ENCODE peak calls at places on chromosome 18, in eight cellular contexts. Y is A549, I is mesendoderm, Z is ovary, K is tibial artery, J is neuronal stem cell, A is fibroblast of the aortic adventitia, D is HepG2. C is an unnamed sample.

GRCh38 chr18:32712860-32713259 is 60.0 kb downstream of the KLHL14 start:
- DNase-seq in J (no peak), A (no peak), Y (no peak), Z (no peak), D (no peak), K (no peak), I (no peak), C (no peak)

GRCh38 chr18:30481871-30482270 is 560.7 kb downstream of the DSC3 start:
- DNase-seq in I (peak), J (no peak), D (no peak), K (no peak), Z (no peak), A (no peak), Y (no peak), C (no peak)

GRCh38 chr18:51865538-51865937 is 474.5 kb upstream of the DCC start:
- DNase-seq in D (no peak), K (no peak), I (no peak), A (no peak), J (no peak), Z (no peak), Y (no peak), C (no peak)

GRCh38 chr18:23283933-23284430 is 148.7 kb downstream of the CABLES1 start:
- DNase-seq in A (peak), J (no peak), I (peak), K (no peak), Z (no peak), Y (peak), D (peak), C (peak)

GRCh38 chr18:38539871-38540270 is 974.3 kb upstream of the CELF4 start:
- DNase-seq in Y (no peak), A (no peak), Z (no peak), K (no peak), I (no peak), J (no peak), D (no peak), C (no peak)

GRCh38 chr18:72768681-72769229 is 99.0 kb downstream of the NETO1 start:
- DNase-seq in I (peak), K (no peak), Y (no peak), Z (no peak), D (no peak), J (no peak), A (no peak), C (no peak)

GRCh38 chr18:24959100-24959499 is 392.9 kb downstream of the ZNF521 start:
- DNase-seq in J (no peak), K (no peak), Y (no peak), A (no peak), Z (no peak), D (no peak), I (peak), C (no peak)

GRCh38 chr18:46155652-46156051 is 51.5 kb downstream of the HAUS1 start:
- DNase-seq in J (no peak), K (no peak), Z (no peak), Y (no peak), D (no peak), I (peak), A (peak), C (peak)

GRCh38 chr18:76827205-76827885 is 5.0 kb downstream of the ZNF236 start:
- DNase-seq in J (no peak), K (no peak), I (no peak), D (no peak), Z (no peak), Y (no peak), A (no peak), C (no peak)

GRCh38 chr18:22977847-22978701 is 44.9 kb downstream of the RBBP8 start:
- DNase-seq in J (no peak), Z (no peak), I (no peak), K (no peak), A (peak), Y (peak), D (no peak), C (peak)

GRCh38 chr18:63980896-63981454 is 11.1 kb downstream of the SERPINB8 start:
- DNase-seq in Z (no peak), I (no peak), D (no peak), A (no peak), Y (no peak), J (no peak), K (no peak), C (no peak)

GRCh38 chr18:34802938-34803337 is 92.8 kb downstream of the DTNA start:
- DNase-seq in A (no peak), I (no peak), J (no peak), D (no peak), K (no peak), Y (no peak), Z (no peak), C (no peak)

GRCh38 chr18:68861365-68861764 is 63.5 kb downstream of the CCDC102B start:
- DNase-seq in K (no peak), J (no peak), Z (no peak), Y (no peak), I (peak), A (no peak), D (no peak), C (no peak)

GRCh38 chr18:31490838-31491237 is 7.1 kb upstream of the DSG2 start:
- DNase-seq in J (no peak), D (no peak), Y (no peak), Z (no peak), I (no peak), A (no peak), K (no peak), C (no peak)

GRCh38 chr18:46152808-46153617 is 48.8 kb downstream of the HAUS1 start:
- DNase-seq in D (no peak), I (peak), Z (no peak), A (no peak), Y (no peak), J (peak), K (no peak), C (no peak)

GRCh38 chr18:57666818-57667497 is 45.3 kb upstream of the NARS1 start:
- DNase-seq in J (no peak), K (no peak), I (no peak), Y (no peak), A (peak), Z (no peak), D (no peak), C (no peak)

GRCh38 chr18:57664600-57665165 is 43.0 kb upstream of the NARS1 start:
- DNase-seq in K (no peak), D (no peak), J (no peak), I (no peak), A (no peak), Y (no peak), Z (no peak), C (no peak)

GRCh38 chr18:57670046-57670445 is 48.4 kb upstream of the NARS1 start:
- DNase-seq in A (no peak), Z (no peak), I (no peak), Y (no peak), J (no peak), K (no peak), D (no peak), C (no peak)

DNA sequence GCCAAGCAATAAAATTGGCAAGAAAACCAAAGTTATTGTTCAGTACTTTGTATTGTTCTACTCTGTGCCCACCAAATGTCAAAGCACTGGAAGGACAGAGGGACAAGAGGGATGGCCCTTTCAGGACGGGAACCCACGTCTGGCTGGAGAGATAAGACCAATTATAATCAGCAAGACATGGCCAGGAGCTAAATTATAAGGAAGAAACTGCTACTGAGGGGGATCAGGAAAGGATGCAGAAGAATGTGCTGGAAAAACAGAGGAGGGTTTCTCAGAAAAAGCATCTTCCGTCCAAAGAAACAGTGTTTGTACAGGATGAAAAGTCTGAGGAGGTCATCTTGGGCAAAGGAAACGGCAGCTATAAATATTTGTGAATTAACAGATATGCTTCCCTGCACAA is 46.4 kb upstream of the NARS1 start:
- DNase-seq in I (no peak), Z (no peak), A (no peak), Y (no peak), J (no peak), D (no peak), K (no peak), C (no peak)
- H3K4me3 ChIP-seq in I (no peak), Z (no peak), A (no peak), Y (no peak), J (no peak), D (no peak), K (no peak), C (no peak)

DNA sequence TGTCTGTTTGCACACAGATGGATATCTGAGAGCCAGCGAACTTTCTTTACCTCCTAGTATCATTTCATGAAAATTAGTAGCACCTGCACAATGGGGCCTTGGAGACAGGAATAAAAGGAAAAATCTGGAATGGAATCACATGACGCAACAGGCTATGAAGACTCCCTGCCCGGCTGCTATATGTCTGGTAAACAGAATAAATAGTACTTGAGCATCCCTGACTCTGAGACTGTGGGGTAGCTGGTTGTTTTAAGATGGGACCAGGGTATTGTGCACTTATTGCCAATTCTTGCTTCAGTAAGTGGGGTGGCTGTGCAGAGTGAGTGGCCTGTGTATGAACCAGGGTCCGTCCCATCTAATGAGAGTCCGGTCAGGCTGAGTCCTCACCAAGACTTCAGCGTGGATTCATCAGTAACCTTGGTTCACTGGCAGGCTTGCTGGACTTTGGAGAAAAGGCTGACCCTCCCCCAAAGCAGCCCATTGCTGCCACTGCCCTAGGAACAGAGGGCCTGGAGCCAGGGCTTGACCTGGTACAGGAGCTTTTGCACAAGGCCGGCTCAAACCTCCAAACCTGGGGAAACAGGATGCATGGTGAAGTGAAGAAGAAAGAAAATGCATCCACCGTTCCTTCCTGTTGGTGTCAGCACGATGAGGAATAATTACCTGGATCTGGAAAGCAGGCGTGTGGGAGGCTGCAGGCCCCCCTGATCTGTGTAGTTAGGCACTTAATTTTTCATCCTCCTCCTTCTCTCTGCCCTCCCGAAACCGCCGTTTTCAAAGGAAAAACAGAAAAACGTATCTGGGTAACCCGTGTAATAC is 147.4 kb downstream of the TGIF1 start:
- DNase-seq in A (no peak), I (no peak), Z (no peak), D (no peak), K (no peak), Y (no peak), J (no peak), C (no peak)
- H3K4me3 ChIP-seq in A (no peak), I (no peak), Z (no peak), D (peak), K (no peak), Y (peak), J (no peak), C (no peak)

DNA sequence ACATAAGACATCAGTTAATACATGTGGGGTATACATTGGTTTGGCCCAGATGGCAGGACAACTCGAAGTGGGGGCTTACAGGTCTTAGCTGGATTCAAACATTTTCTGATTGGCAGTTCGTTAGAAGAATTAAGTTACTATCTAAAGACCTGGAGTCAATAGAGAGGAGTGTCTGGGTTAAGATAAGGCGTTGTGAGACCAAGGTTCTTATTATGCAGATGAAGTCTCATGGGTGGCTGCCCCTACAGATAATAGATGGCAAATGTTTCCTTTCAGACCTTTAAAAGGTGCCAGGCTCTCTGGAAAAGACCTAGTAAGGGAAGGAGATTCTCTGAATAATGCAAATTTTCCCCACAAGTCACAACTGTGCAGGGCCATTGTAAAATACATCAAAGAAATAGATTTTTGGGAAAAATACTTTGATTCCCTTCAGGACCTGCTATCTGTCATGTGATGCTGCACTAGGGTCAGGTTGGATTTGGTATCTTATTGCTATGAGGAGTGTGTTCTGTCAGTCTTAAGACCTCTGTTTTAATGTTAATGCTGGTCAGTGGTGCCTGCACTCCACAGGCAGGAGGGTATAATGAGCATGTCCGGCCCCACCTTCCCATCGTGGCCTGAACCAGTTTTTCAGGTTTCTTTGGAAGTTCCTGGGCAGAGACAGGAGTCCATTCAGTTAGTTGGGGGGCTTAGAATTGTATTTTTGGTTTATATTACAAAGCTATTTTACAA is 14.3 kb upstream of the MC5R start:
- DNase-seq in Y (no peak), A (no peak), K (no peak), Z (no peak), D (no peak), I (peak), J (no peak), C (no peak)
- H3K4me3 ChIP-seq in Y (no peak), A (no peak), K (no peak), Z (no peak), D (no peak), I (no peak), J (no peak), C (no peak)

GRCh38 chr18:50194623-50195532 is at the start of gene MYO5B:
- DNase-seq in K (no peak), Z (peak), J (peak), Y (peak), A (no peak), D (peak), I (peak), C (no peak)
- H3K4me3 ChIP-seq in K (peak), Z (peak), J (peak), Y (peak), A (no peak), D (peak), I (peak), C (peak)

DNA sequence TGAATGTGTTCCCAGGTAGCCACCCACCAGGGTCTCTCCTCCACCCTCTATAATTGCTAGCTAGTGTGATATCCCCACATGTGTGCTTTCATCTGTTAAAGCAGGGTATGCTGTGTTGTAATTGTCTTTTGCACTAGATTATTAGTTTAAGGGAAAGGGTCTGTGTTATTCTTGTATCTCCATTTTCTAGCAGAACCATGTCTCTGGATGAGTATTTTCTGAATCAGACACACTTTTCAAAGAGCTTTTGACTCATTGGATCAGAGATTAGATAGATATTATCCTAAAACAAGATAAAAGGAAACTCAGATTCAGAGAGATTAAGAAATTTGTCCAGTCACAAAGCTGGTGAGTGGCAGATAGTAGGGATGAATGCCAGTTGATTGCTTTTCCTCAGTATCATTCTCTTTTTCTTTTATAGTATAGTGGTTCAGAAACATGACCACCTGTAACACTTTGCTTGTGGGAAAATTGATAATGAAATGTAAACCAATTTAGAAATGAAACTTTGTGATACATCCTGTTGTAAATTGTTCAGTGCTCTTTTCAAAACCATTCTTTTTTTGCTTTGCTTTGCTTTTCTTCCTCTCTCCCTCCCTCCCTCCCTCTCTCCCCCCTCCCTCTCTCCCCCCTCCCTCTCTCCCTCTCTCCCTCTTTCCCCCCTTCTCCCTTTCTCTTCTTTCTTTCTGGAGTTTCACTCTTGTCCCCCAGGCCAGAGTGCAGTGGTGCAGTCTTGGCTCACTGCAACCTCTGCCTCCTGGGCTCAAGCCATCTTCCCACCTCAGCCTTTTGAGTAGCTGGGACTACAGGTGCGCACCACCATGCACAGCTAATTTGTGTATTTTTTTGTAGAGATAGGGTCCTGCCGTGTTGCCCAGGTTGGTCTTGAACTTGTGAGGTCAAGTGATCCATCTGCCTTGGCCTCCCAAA is 7.4 kb downstream of the MIB1 start:
- DNase-seq in J (no peak), Y (no peak), A (no peak), D (no peak), I (no peak), Z (no peak), K (no peak), C (no peak)
- H3K4me3 ChIP-seq in J (no peak), Y (no peak), A (no peak), D (no peak), I (no peak), Z (no peak), K (no peak), C (no peak)

DNA sequence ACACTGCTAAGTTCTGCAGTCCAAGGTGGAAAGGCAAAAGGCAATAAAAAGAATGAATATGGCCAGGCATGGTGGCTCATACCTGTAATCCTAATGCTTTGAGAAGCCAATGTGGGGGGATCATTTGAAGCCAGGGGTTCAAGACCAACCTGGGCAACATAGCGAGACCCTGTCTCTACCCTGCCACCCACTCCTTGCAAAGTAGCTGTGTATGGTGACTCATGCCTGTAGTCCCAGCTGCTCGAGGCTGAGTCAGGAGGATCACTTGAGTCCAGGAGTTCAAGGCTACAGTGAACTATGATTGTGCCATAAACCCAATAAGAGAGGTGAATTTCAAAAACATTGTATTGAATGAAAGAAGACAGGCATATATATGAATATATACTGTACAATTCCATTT is 2.4 kb downstream of the MYL12B start:
- DNase-seq in D (peak), I (no peak), A (no peak), Z (no peak), Y (no peak), K (no peak), J (no peak), C (no peak)
- H3K4me3 ChIP-seq in D (peak), I (no peak), A (peak), Z (no peak), Y (peak), K (peak), J (no peak), C (peak)

DNA sequence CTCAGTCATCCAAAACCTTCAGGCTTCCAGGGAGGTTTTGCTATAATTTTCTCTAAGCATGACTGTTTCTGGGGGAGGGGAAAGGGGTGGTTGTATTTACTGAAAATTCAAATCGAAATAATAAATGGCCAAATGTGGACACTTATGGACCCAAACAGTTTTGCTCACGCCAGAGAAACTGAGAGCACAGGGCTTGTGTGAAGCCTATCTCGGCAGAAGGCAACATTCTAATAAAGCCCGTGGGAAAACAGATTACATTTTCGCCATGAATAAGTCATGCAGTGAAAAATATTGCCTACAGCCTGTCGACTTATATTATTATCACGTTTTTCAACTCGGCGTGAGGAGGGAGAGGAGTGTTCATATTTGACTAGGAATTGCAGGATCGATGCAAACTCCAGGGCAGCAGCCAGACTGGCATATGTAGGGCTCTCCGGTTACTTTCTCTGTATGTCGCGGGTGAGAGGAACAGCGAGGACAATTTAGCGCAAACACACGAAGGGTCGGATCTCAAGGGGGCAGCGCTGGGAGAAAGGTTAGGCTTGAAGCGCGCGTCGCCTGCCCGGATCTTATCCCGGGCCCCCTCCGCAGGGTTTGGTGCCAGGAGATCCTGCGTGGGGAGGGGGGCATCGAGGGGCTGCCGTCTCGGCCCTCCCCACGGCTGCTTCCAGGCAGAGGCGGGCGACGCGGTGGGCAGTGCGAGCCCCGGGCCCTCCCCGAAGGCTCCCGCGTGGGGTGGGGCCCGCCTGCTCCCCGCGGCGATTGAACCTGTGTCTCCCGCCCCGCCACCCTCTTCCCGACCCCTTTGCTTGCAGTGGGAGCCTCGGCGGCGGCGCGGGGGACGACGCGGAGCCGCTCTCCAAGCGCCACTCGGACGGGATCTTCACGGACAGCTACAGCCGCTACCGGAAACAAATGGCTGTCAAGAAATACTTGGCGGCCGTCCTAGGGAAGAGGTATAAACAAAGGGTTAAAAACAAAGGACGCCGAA is 4.3 kb downstream of the ADCYAP1 start:
- DNase-seq in I (peak), D (no peak), J (no peak), Y (no peak), Z (no peak), A (peak), K (no peak), C (no peak)
- H3K4me3 ChIP-seq in I (no peak), D (no peak), J (no peak), Y (no peak), Z (peak), A (peak), K (peak), C (peak)

GRCh38 chr18:49456794-49457193 is 3.7 kb downstream of the DYM start:
- DNase-seq in D (no peak), J (no peak), A (peak), I (peak), Y (no peak), Z (no peak), K (no peak), C (no peak)
- H3K4me3 ChIP-seq in D (no peak), J (no peak), A (peak), I (no peak), Y (no peak), Z (no peak), K (no peak), C (no peak)

C was measured in epithelial cell of proximal tubule.